ENCODE peak calls at places on chromosomes 3 and 15, in five cellular contexts. Y is activated T-helper 1 cell treated with anti-CD3 and anti-CD28 coated beads, Interleukin-12 subunit alpha, Interleukin-12 subunit beta, Interleukin-2, Interleukin-4 antibody, amounts not matched to agents 30 ng/mL and 10 ng/mL and 1 ng/mL, durations not matched to agents 14 hours and 24 hours and 36 hours; F is Calu3; N is EH; E is ELF-1. M is an unnamed sample.

GRCh38 chr15:68992696-68993095 is 21.8 kb upstream of the NOX5 start:
- DNase-seq in E (no peak), Y (no peak), N (no peak), F (no peak), M (no peak)

GRCh38 chr15:58240191-58240932 is 102.2 kb downstream of the AQP9 start:
- DNase-seq in E (no peak), F (no peak), Y (no peak), N (no peak), M (no peak)

GRCh38 chr15:42494998-42495360 is 455 bp upstream of the SNAP23 start:
- DNase-seq in N (peak), F (peak), Y (peak), E (no peak), M (no peak)

GRCh38 chr15:93261845-93262244 is 172.8 kb upstream of the RGMA start:
- DNase-seq in Y (no peak), N (no peak), E (no peak), F (no peak), M (no peak)

GRCh38 chr3:128210711-128211110 is 57.4 kb downstream of the EEFSEC start:
- DNase-seq in E (no peak), F (no peak), N (no peak), Y (no peak), M (no peak)

GRCh38 chr15:100781961-100782525 is 97.6 kb upstream of the ALDH1A3 start:
- DNase-seq in N (no peak), E (no peak), Y (no peak), F (no peak), M (no peak)

GRCh38 chr3:59809016-59809415 is 759.2 kb upstream of the CFAP20DC start:
- DNase-seq in E (peak), Y (no peak), N (peak), F (no peak), M (no peak)

GRCh38 chr15:88618686-88619085 is 2.5 kb upstream of the AEN start:
- DNase-seq in F (no peak), Y (no peak), E (no peak), N (no peak), M (no peak)

GRCh38 chr15:26261413-26261812 is 398.3 kb upstream of the ATP10A start:
- DNase-seq in F (no peak), N (no peak), Y (no peak), E (no peak), M (no peak)

GRCh38 chr15:42366151-42366550 is 6.8 kb downstream of the CAPN3 start:
- DNase-seq in E (no peak), F (no peak), Y (no peak), N (no peak), M (no peak)

GRCh38 chr3:105561875-105562274 is 195.2 kb downstream of the ALCAM start:
- DNase-seq in F (no peak), E (no peak), N (no peak), Y (no peak), M (no peak)

GRCh38 chr15:79036323-79036722 is 54.3 kb downstream of the RASGRF1 start:
- DNase-seq in E (no peak), N (no peak), F (no peak), Y (no peak), M (no peak)

GRCh38 chr3:109707642-109708041 is 370.3 kb upstream of the DPPA4 start:
- DNase-seq in N (peak), E (no peak), F (peak), Y (no peak), M (no peak)

GRCh38 chr3:8762607-8763377 is 6.6 kb downstream of the OXTR start:
- DNase-seq in F (no peak), N (peak), E (no peak), Y (no peak), M (no peak)

GRCh38 chr15:34729886-34730285 is 24.9 kb downstream of the GJD2 start:
- DNase-seq in Y (no peak), E (no peak), N (peak), F (no peak), M (no peak)

GRCh38 chr3:78116874-78117273 is 1077.0 kb downstream of the ROBO2 start:
- DNase-seq in F (no peak), Y (no peak), N (peak), E (no peak), M (no peak)

GRCh38 chr3:17912011-17912760 is 169.8 kb upstream of the TBC1D5 start:
- DNase-seq in E (no peak), F (no peak), Y (no peak), N (no peak), M (no peak)

GRCh38 chr3:44069276-44069675 is 172.4 kb upstream of the TOPAZ1 start:
- DNase-seq in Y (no peak), N (no peak), F (no peak), E (no peak), M (no peak)

M was measured in T-helper 2 cell treated with Interferon-gamma antibody and Interleukin-4, amounts not matched to agents 5 μg/mL and 100 μg/mL, for 36 hours.